ENCODE peak calls at places on chromosomes 1 and 21, in four cellular contexts. V is K562, J is HepG2, Y is H1. X is an unnamed sample.

GRCh38 chr1:242828828-242829227 is 304.3 kb upstream of the PLD5 start:
- DNase-seq in Y (peak; percentile 27), V (no peak), J (no peak), X (no peak)

GRCh38 chr1:111204211-111204883 is 3.9 kb upstream of the DENND2D start:
- DNase-seq in V (no peak), Y (no peak), J (no peak), X (peak; percentile 73)

GRCh38 chr1:170661646-170662411 is 2.1 kb upstream of the PRRX1 start:
- DNase-seq in Y (no peak), V (no peak), J (no peak), X (peak; percentile 68)

GRCh38 chr1:7278045-7278444 is 492.8 kb downstream of the CAMTA1 start:
- DNase-seq in V (no peak), Y (no peak), J (no peak), X (no peak)

GRCh38 chr1:156993426-156994147 is 52.0 kb downstream of the ARHGEF11 start:
- DNase-seq in J (no peak), V (peak; percentile 40), Y (no peak), X (no peak)

GRCh38 chr1:164473544-164473943 is 85.4 kb upstream of the PBX1 start:
- DNase-seq in J (no peak), Y (no peak), V (no peak), X (no peak)

GRCh38 chr1:174535207-174535606 is 87.4 kb downstream of the GPR52 start:
- DNase-seq in V (no peak), J (no peak), Y (no peak), X (no peak)

GRCh38 chr1:3518256-3518655 is 63.8 kb downstream of the ARHGEF16 start:
- DNase-seq in J (no peak), V (no peak), Y (no peak), X (no peak)

GRCh38 chr1:29703596-29703995 is 467.3 kb downstream of the PTPRU start:
- DNase-seq in Y (no peak), V (peak; percentile 61), J (no peak), X (peak; percentile 81)

DNA sequence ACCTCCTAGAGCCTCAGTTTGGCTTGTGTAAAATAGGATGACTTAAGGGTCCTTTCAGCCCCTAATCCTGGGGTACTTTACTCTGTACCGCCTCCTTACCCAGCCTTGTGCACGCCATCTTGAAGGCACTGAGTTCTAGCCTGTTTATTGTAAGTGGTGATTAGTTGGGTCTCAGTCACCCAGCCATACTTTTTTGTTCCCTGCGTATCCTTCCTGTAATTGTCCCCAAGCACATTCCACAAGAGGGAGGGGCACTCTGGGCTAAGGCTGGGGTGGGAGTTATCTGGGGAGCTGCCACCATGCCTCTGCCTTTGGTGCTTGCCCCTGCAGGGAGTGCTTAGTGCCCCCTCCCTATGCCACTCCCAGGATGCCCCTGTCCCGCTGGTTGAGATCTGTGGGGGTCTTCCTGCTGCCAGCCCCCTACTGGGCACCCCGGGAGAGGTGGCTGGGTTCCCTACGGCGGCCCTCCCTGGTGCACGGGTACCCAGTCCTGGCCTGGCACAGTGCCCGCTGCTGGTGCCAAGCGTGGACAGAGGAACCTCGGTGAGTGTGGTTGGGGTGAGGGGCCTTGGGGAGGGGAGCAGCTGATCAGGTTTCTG is 856 bp downstream of the FDPS start:
- DNase-seq in J (no peak), Y (no peak), V (peak; percentile 37), X (peak; percentile 48)
- TF ChIP-seq YY1 in J (no peak), Y (peak; percentile 27), V (no peak), X (peak; percentile 67)

GRCh38 chr1:109740615-109741373 is at the start of gene GSTM3:
- DNase-seq in V (no peak), J (no peak), Y (no peak), X (no peak)

GRCh38 chr1:109739738-109740614 is 862 bp downstream of the GSTM3 start:
- DNase-seq in V (peak; percentile 73), J (peak; percentile 49), Y (no peak), X (peak; percentile 96)
- H3K27ac ChIP-seq in V (no peak overlapping the region), J (peak overlapping the region; percentile 48), Y (no peak overlapping the region), X (no peak overlapping the region)

DNA sequence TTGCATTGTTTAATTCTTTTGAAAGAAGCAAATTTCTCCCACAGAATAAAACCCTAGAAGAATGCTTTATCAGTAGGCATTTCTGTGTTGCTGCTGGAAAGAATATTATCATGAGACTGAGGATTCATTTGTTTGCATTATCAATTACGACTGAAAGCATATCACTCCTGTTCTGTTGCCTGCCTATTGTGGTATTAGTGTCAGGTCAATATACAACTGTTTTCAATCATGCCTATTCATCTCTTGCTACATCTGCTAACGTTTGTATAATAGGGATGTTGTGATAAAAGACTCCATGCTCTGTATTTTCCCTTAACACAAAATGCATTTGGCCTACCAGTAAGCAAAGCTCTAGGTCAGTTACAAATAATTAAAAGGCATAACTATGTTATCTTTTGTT is 221.5 kb downstream of the PTPRC start:
- DNase-seq in V (no peak), J (no peak), Y (no peak), X (peak; percentile 51)
- TF ChIP-seq YY1 in V (no peak), J (no peak), Y (no peak), X (no peak)

DNA sequence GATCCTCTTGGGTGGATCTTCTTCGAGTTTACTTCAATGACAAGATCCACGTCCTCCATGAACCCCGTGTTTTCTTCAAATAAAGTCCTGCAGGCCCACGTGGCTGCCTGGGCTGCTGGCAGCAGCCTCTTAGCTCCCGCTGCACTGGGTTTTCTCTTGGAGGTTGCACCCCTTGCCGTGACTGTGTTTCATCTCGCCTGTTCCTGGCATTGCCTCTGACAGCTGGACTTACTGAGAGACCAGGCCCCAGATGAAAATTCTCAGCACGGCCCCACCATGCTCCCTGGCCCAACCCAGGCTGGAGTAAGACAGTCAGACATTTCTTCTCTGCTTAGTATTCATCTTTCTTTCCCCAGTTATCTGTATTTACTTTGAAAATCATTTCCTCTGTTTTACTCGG is 274.8 kb upstream of the RUNX1 start:
- DNase-seq in J (no peak), V (no peak), Y (no peak), X (peak; percentile 54)
- H3K27ac ChIP-seq in J (no peak overlapping the region), V (no peak overlapping the region), Y (no peak overlapping the region), X (peak overlapping the region; percentile 73)

GRCh38 chr1:6052543-6053205 is 7.0 kb downstream of the KCNAB2 start:
- DNase-seq in V (peak; percentile 79), J (peak; percentile 43), Y (peak; percentile 41), X (peak; percentile 86)
- TF ChIP-seq YY1 in V (no peak), J (no peak), Y (no peak), X (no peak)

GRCh38 chr1:34852677-34853217 is 6.8 kb downstream of the SMIM12 start:
- DNase-seq in V (peak; percentile 92), Y (peak; percentile 95), J (peak; percentile 92), X (peak; percentile 91)
- H3K27ac ChIP-seq in V (no peak overlapping the region), Y (peak overlapping the region; percentile 46), J (no peak overlapping the region), X (peak overlapping the region; percentile 14)

DNA sequence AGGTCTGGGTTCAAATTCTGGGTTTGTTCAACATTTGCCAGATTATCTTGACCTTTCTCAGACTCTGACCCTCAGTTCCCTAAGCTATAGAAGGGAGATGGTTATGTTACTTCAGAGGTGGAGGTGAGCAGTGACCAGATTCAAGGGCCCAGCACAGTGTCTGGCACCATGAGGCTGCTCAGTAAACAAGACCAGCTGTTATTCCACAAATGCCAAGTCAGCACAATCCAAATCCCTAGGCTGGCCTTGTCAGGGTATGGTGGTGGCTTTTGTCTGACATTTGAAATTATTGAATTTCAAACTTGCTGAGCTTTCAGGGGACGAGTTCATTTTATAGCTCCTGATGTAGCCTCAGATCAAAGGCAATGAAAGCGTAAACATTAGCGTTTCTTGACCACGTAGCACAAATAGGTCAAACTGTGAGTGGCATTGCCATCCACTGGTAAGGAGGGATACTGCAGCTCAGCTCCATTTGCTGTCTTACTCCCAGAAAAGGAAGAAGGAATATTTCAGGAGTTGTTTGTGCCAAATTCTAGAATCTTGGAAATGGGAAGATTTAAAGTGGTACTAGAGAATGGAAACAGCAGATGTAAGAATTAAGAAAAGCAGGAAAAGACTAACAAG is 94.3 kb upstream of the EDN2 start:
- DNase-seq in J (peak; percentile 14), Y (no peak), V (peak; percentile 44), X (peak; percentile 27)
- TF ChIP-seq YY1 in J (no peak), Y (no peak), V (no peak), X (no peak)

GRCh38 chr1:247332215-247332900 is 691 bp upstream of the ZNF496 start:
- DNase-seq in J (no peak), V (peak; percentile 80), Y (no peak), X (peak; percentile 83)
- H3K27ac ChIP-seq in J (peak overlapping the region; percentile 65), V (peak overlapping the region; percentile 91), Y (peak overlapping the region; percentile 67), X (peak overlapping the region; percentile 54)

GRCh38 chr21:33937931-33938339 is 22.3 kb upstream of the ATP5PO start:
- DNase-seq in Y (no peak), J (no peak), V (no peak), X (no peak)
- TF ChIP-seq YY1 in Y (no peak), J (no peak), V (no peak), X (no peak)

GRCh38 chr1:39980555-39981313 is 25.8 kb downstream of the MFSD2A start:
- DNase-seq in Y (no peak), J (no peak), V (no peak), X (no peak)

GRCh38 chr1:39981957-39982356 is 27.0 kb downstream of the MFSD2A start:
- DNase-seq in Y (peak; percentile 34), V (no peak), J (no peak), X (no peak)

GRCh38 chr1:39981385-39981784 is 26.4 kb downstream of the MFSD2A start:
- DNase-seq in V (no peak), J (no peak), Y (no peak), X (no peak)

GRCh38 chr1:39977202-39977601 is 22.3 kb downstream of the MFSD2A start:
- DNase-seq in V (no peak), J (no peak), Y (no peak), X (no peak)

GRCh38 chr1:39979654-39980053 is 24.7 kb downstream of the MFSD2A start:
- DNase-seq in J (no peak), V (no peak), Y (no peak), X (no peak)
- H3K27ac ChIP-seq in J (no peak overlapping the region), V (no peak overlapping the region), Y (no peak overlapping the region), X (no peak overlapping the region)

X was measured in SK-N-SH.